ENCODE peak calls at places on chromosome 18, in ten cellular contexts. X, J, R, U, Z, I, W, H, L and Y are unnamed samples.

GRCh38 chr18:3604626-3605408 is 154.8 kb downstream of the TGIF1 start:
- DNase-seq in X (peak), J (peak), R (no peak), U (peak), Z (peak), I (no peak), W (peak), H (no peak), L (no peak), Y (no peak)

GRCh38 chr18:11791131-11791530 is 60.1 kb upstream of the CHMP1B start:
- DNase-seq in X (no peak), J (no peak), R (no peak), U (no peak), Z (no peak), I (no peak), W (no peak), H (no peak), L (no peak), Y (no peak)

GRCh38 chr18:3086865-3087264 is 73.9 kb upstream of the LPIN2 start:
- DNase-seq in X (no peak), J (no peak), R (no peak), U (no peak), Z (no peak), I (no peak), W (no peak), H (no peak), L (no peak), Y (no peak)

GRCh38 chr18:45793295-45793965 is 32.0 kb upstream of the SIGLEC15 start:
- DNase-seq in X (peak), J (no peak), R (no peak), U (peak), Z (no peak), I (no peak), W (peak), H (no peak), L (no peak), Y (no peak)

GRCh38 chr18:11658989-11659388 is 30.1 kb upstream of the GNAL start:
- DNase-seq in X (no peak), J (no peak), R (no peak), U (peak), Z (no peak), I (no peak), W (no peak), H (no peak), L (no peak), Y (no peak)

GRCh38 chr18:76410660-76411417 is 84.2 kb downstream of the ZNF516 start:
- DNase-seq in X (no peak), J (no peak), R (no peak), U (no peak), Z (peak), I (no peak), W (no peak), H (no peak), L (no peak), Y (no peak)

GRCh38 chr18:51137891-51138290 is 59.6 kb downstream of the MEX3C start:
- DNase-seq in X (no peak), J (no peak), R (no peak), U (peak), Z (no peak), I (no peak), W (no peak), H (no peak), L (no peak), Y (no peak)

GRCh38 chr18:44967599-44967998 is 286.9 kb downstream of the SETBP1 start:
- DNase-seq in X (no peak), J (no peak), R (no peak), U (no peak), Z (no peak), I (no peak), W (no peak), H (no peak), L (no peak), Y (no peak)

GRCh38 chr18:22703883-22704626 is 229.1 kb upstream of the RBBP8 start:
- DNase-seq in X (peak), J (peak), R (no peak), U (no peak), Z (no peak), I (no peak), W (peak), H (no peak), L (no peak), Y (no peak)

GRCh38 chr18:55997156-55997561 is 409.2 kb upstream of the TCF4 start:
- DNase-seq in X (no peak), J (no peak), R (no peak), U (no peak), Z (no peak), I (no peak), W (no peak), H (no peak), L (no peak), Y (no peak)

GRCh38 chr18:62361288-62361687 is 36.2 kb downstream of the TNFRSF11A start:
- DNase-seq in X (no peak), J (no peak), R (no peak), U (no peak), Z (no peak), I (no peak), W (no peak), H (no peak), L (no peak), Y (no peak)

GRCh38 chr18:2920546-2921343 is 73.9 kb downstream of the EMILIN2 start:
- DNase-seq in X (no peak), J (no peak), R (no peak), U (no peak), Z (no peak), I (no peak), W (no peak), H (no peak), L (no peak), Y (no peak)

GRCh38 chr18:24605454-24605853 is 145.0 kb downstream of the HRH4 start:
- DNase-seq in X (no peak), J (no peak), R (no peak), U (no peak), Z (no peak), I (no peak), W (no peak), H (no peak), L (no peak), Y (no peak)

GRCh38 chr18:22279741-22280452 is 110.5 kb downstream of the GATA6 start:
- DNase-seq in X (peak), J (no peak), R (no peak), U (no peak), Z (no peak), I (no peak), W (no peak), H (no peak), L (no peak), Y (no peak)